ENCODE peak calls at places on chromosomes 2 and 18, in ten cellular contexts. E, W, P, G, R, C, F, Z, N and X are unnamed samples.

GRCh38 chr2:72636210-72636609 is 189.6 kb downstream of the EXOC6B start:
- DNase-seq in F (no peak), W (no peak), C (no peak), G (no peak), Z (no peak), P (no peak), E (no peak), N (no peak), R (no peak), X (no peak)

GRCh38 chr18:23331091-23331920 is 121.8 kb upstream of the RIOK3 start:
- DNase-seq in N (no peak), F (no peak), P (no peak), C (no peak), E (no peak), Z (no peak), R (no peak), W (no peak), G (peak; percentile 59), X (no peak)

GRCh38 chr2:85423525-85423924 is 5.0 kb downstream of the SH2D6 start:
- DNase-seq in G (no peak), N (no peak), Z (no peak), W (no peak), R (no peak), F (no peak), E (no peak), P (no peak), C (no peak), X (no peak)

GRCh38 chr2:237478095-237478494 is 9.0 kb upstream of the MLPH start:
- DNase-seq in E (no peak), F (no peak), N (no peak), R (no peak), Z (no peak), P (no peak), W (no peak), G (no peak), C (no peak), X (no peak)

GRCh38 chr2:23457990-23458689 is 73.2 kb downstream of the KLHL29 start:
- DNase-seq in N (peak; percentile 64), F (no peak), R (no peak), P (no peak), C (no peak), G (no peak), W (no peak), E (no peak), Z (no peak), X (no peak)

GRCh38 chr2:178208817-178209216 is 14.5 kb downstream of the OSBPL6 start:
- DNase-seq in E (no peak), W (peak; percentile 35), C (peak; percentile 34), Z (peak; percentile 21), P (no peak), G (no peak), F (no peak), N (no peak), R (no peak), X (peak; percentile 58)

GRCh38 chr2:24421668-24422067 is 61.3 kb upstream of the ITSN2 start:
- DNase-seq in G (peak; percentile 74), P (peak; percentile 45), Z (peak; percentile 61), N (no peak), W (peak; percentile 58), R (peak; percentile 72), C (peak; percentile 59), E (peak; percentile 31), F (peak; percentile 51), X (peak; percentile 75)

GRCh38 chr18:75679347-75679746 is 251.8 kb upstream of the SMIM21 start:
- DNase-seq in P (peak; percentile 5), F (no peak), G (no peak), C (no peak), W (peak; percentile 52), R (no peak), E (no peak), Z (no peak), N (no peak), X (no peak)

GRCh38 chr18:77063256-77063655 is 69.3 kb downstream of the MBP start:
- DNase-seq in G (peak; percentile 61), P (peak; percentile 81), E (no peak), C (peak; percentile 18), W (peak; percentile 74), N (no peak), F (no peak), R (no peak), Z (no peak), X (peak; percentile 90)

GRCh38 chr2:241947401-241947800 is 77.9 kb downstream of the RTP5 start:
- DNase-seq in C (no peak), E (no peak), N (no peak), W (no peak), F (no peak), R (no peak), P (no peak), Z (no peak), G (no peak), X (no peak)

GRCh38 chr2:118016911-118017310 is 3.0 kb upstream of the CCDC93 start:
- DNase-seq in Z (no peak), G (peak; percentile 8), R (no peak), N (no peak), C (no peak), F (no peak), P (no peak), E (no peak), W (peak; percentile 54), X (peak; percentile 45)

GRCh38 chr18:79794851-79795250 is 2.9 kb upstream of the KCNG2 start:
- DNase-seq in F (no peak), W (no peak), Z (no peak), E (no peak), C (no peak), G (peak; percentile 39), R (no peak), N (no peak), P (no peak), X (no peak)

GRCh38 chr2:71700880-71701397 is 247.6 kb downstream of the DYSF start:
- DNase-seq in Z (peak; percentile 73), G (peak; percentile 28), N (no peak), P (no peak), E (no peak), W (peak; percentile 21), F (no peak), R (peak; percentile 41), C (peak; percentile 28), X (no peak)

GRCh38 chr2:159035790-159036411 is 67.5 kb downstream of the TANC1 start:
- DNase-seq in F (no peak), N (no peak), E (peak; percentile 47), G (peak; percentile 55), C (peak; percentile 26), W (peak; percentile 41), P (peak; percentile 68), Z (peak; percentile 68), R (no peak), X (peak; percentile 82)

GRCh38 chr2:116809074-116809473 is 1005.4 kb upstream of the DDX18 start:
- DNase-seq in R (no peak), E (no peak), G (no peak), N (no peak), C (no peak), W (no peak), P (peak; percentile 9), Z (no peak), F (no peak), X (no peak)

DNA sequence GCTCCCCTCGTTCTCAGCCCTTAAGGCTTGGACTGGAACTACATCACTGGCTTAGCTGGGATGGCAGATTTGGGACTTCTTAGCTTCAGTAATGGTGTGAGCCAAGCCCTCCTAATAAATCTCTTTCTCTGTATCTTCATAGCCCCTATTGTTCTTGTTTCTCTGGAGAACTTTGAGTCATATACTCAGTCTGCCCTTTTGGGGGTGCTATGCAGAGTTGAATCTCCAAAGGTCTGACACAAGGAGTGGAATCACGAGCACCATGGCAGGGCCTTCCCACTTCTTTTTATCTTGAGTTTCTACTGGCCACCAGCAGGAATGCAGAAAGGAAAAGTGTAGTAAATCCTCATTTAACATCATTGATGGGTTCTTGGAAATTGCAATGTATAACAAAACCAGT is 13.3 kb upstream of the TGFA start:
- DNase-seq in W (no peak), G (no peak), F (no peak), P (no peak), N (no peak), R (no peak), Z (no peak), E (no peak), C (no peak), X (no peak)
- TF ChIP-seq CTCF in W (no peak), G (no peak), F (no peak), P (no peak), N (no peak), R (no peak), Z (no peak), E (no peak), C (no peak), X (no peak)

DNA sequence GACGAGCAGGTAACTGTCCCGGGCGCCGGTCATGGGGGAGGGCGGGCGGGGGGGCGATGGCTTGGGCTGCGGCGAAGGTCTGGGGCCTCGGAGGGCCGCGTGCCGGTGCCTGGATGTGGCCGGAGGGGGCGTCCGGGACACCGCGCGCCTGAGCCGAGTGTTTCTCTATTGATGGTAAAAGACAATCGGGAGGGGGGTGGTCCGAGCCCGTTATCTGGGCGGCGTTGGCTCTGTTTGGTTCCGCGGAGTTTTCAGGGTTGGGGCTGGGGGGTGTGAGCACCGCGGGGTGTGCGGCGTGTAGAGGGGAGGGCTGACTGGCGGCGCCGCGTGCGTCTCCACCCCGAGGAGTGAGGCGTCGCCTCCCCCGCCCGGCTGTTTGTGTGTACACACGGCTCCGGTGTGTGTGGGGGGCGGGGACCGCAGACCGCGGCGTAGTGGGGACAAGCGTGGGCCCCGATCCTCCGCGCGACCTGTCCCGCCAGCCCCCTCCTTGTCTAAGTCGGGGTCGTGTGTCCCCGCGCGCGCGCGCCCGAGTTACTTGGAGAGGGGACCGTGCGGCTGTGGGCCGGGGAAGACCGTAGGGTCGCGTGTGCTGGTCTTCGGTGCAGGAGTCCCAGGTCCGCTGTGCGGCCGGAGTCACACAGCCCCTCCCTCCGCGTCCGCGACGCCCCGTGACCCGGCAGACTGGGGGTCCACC is 1.6 kb downstream of the CTIF start:
- DNase-seq in F (peak; percentile 70), E (peak; percentile 53), G (peak; percentile 61), W (peak; percentile 47), N (peak; percentile 86), Z (peak; percentile 64), R (peak; percentile 61), P (peak; percentile 62), C (peak; percentile 58), X (peak; percentile 50)
- TF ChIP-seq CTCF in F (no peak), E (peak; percentile 54), G (peak; percentile 15), W (no peak), N (peak; percentile 36), Z (peak; percentile 16), R (peak; percentile 35), P (peak; percentile 30), C (peak; percentile 32), X (peak; percentile 29)

DNA sequence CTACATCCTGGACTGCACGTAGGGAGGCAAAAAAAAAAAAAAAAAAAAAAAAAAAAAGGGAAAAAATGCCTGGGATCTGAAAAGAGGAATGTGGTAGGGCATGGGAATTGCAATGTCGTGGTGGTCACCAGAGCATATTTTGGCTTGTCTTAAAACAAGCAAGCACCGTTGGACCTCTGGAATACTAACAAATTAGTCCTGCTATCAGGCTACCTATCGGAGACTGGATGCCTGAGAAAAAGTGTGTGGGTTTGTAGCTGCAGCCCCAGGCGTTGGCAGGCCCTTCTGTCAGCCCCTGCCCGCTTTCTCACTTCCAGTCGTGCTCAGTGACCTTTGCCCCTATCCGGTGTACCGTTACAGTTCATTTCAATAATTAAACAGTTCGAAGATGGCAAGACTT is 588.5 kb upstream of the ZEB2 start:
- DNase-seq in Z (no peak), R (no peak), E (no peak), W (no peak), G (peak; percentile 6), F (peak; percentile 22), P (no peak), C (no peak), N (no peak), X (no peak)
- TF ChIP-seq CTCF in Z (no peak), R (no peak), E (no peak), W (no peak), G (no peak), F (no peak), P (no peak), C (no peak), N (no peak), X (no peak)

GRCh38 chr2:128639693-128640092 is 321.0 kb upstream of the HS6ST1 start:
- DNase-seq in W (no peak), R (no peak), G (no peak), E (no peak), C (peak; percentile 5), P (no peak), F (no peak), Z (no peak), N (peak; percentile 79), X (no peak)
- TF ChIP-seq CTCF in W (no peak), R (no peak), G (no peak), E (no peak), C (no peak), P (no peak), F (no peak), Z (no peak), N (no peak), X (no peak)